ENCODE peak calls at places on chromosomes 16 and 17, in nine cellular contexts. One of them, this sample, is unnamed.

GRCh38 chr16:10729649-10730048 is 14.0 kb upstream of the NUBP1 start:
- DNase-seq in activated CD8-positive, alpha-beta memory T cell treated with anti-CD3 and anti-CD28 coated beads for 1 hour: no peak
- DNase-seq in GM19239: no peak
- DNase-seq in activated naive CD4-positive, alpha-beta T cell: no peak
- DNase-seq in NCI-H748 treated with DMSO at 0.1 percent for 48 hours: no peak
- DNase-seq in activated effector memory CD4-positive, alpha-beta T cell treated with anti-CD3 and anti-CD28 coated beads, Interleukin-2, amount 50 U/mL, for 16 hours: no peak
- DNase-seq in stimulated activated naive CD8-positive, alpha-beta T cell treated with anti-CD3 and anti-CD28 coated beads, Interleukin-15, Interleukin-2, amounts not matched to agents 100 U/mL and 50 U/mL, for 24 hours: no peak
- DNase-seq in posterior cingulate gyrus: peak; percentile 36
- DNase-seq in CD4-positive, alpha-beta T cell: no peak
- DNase-seq in this sample: no peak

GRCh38 chr16:73172621-73173312 is 124.8 kb upstream of the ZFHX3 start:
- DNase-seq in activated CD8-positive, alpha-beta memory T cell treated with anti-CD3 and anti-CD28 coated beads for 1 hour: no peak
- DNase-seq in GM19239: no peak
- DNase-seq in activated naive CD4-positive, alpha-beta T cell: no peak
- DNase-seq in NCI-H748 treated with DMSO at 0.1 percent for 48 hours: peak; percentile 64
- DNase-seq in activated effector memory CD4-positive, alpha-beta T cell treated with anti-CD3 and anti-CD28 coated beads, Interleukin-2, amount 50 U/mL, for 16 hours: no peak
- DNase-seq in stimulated activated naive CD8-positive, alpha-beta T cell treated with anti-CD3 and anti-CD28 coated beads, Interleukin-15, Interleukin-2, amounts not matched to agents 100 U/mL and 50 U/mL, for 24 hours: no peak
- DNase-seq in posterior cingulate gyrus: peak; percentile 36
- DNase-seq in CD4-positive, alpha-beta T cell: no peak
- DNase-seq in this sample: no peak

GRCh38 chr16:55821210-55821609 is 11.7 kb downstream of the CES1 start:
- DNase-seq in activated CD8-positive, alpha-beta memory T cell treated with anti-CD3 and anti-CD28 coated beads for 1 hour: no peak
- DNase-seq in GM19239: no peak
- DNase-seq in activated naive CD4-positive, alpha-beta T cell: no peak
- DNase-seq in NCI-H748 treated with DMSO at 0.1 percent for 48 hours: no peak
- DNase-seq in activated effector memory CD4-positive, alpha-beta T cell treated with anti-CD3 and anti-CD28 coated beads, Interleukin-2, amount 50 U/mL, for 16 hours: no peak
- DNase-seq in stimulated activated naive CD8-positive, alpha-beta T cell treated with anti-CD3 and anti-CD28 coated beads, Interleukin-15, Interleukin-2, amounts not matched to agents 100 U/mL and 50 U/mL, for 24 hours: no peak
- DNase-seq in posterior cingulate gyrus: no peak
- DNase-seq in CD4-positive, alpha-beta T cell: no peak
- DNase-seq in this sample: no peak

GRCh38 chr17:29623283-29623647 is 553 bp upstream of the CORO6 start:
- DNase-seq in activated CD8-positive, alpha-beta memory T cell treated with anti-CD3 and anti-CD28 coated beads for 1 hour: no peak
- DNase-seq in GM19239: no peak
- DNase-seq in activated naive CD4-positive, alpha-beta T cell: no peak
- DNase-seq in NCI-H748 treated with DMSO at 0.1 percent for 48 hours: no peak
- DNase-seq in activated effector memory CD4-positive, alpha-beta T cell treated with anti-CD3 and anti-CD28 coated beads, Interleukin-2, amount 50 U/mL, for 16 hours: no peak
- DNase-seq in stimulated activated naive CD8-positive, alpha-beta T cell treated with anti-CD3 and anti-CD28 coated beads, Interleukin-15, Interleukin-2, amounts not matched to agents 100 U/mL and 50 U/mL, for 24 hours: no peak
- DNase-seq in posterior cingulate gyrus: no peak
- DNase-seq in CD4-positive, alpha-beta T cell: no peak
- DNase-seq in this sample: no peak

GRCh38 chr16:82793550-82794244 is 166.9 kb downstream of the CDH13 start:
- DNase-seq in activated CD8-positive, alpha-beta memory T cell treated with anti-CD3 and anti-CD28 coated beads for 1 hour: no peak
- DNase-seq in GM19239: no peak
- DNase-seq in activated naive CD4-positive, alpha-beta T cell: no peak
- DNase-seq in NCI-H748 treated with DMSO at 0.1 percent for 48 hours: no peak
- DNase-seq in activated effector memory CD4-positive, alpha-beta T cell treated with anti-CD3 and anti-CD28 coated beads, Interleukin-2, amount 50 U/mL, for 16 hours: no peak
- DNase-seq in stimulated activated naive CD8-positive, alpha-beta T cell treated with anti-CD3 and anti-CD28 coated beads, Interleukin-15, Interleukin-2, amounts not matched to agents 100 U/mL and 50 U/mL, for 24 hours: no peak
- DNase-seq in posterior cingulate gyrus: no peak
- DNase-seq in CD4-positive, alpha-beta T cell: no peak
- DNase-seq in this sample: no peak

GRCh38 chr17:55769625-55770000 is 18.8 kb downstream of the PCTP start:
- DNase-seq in activated CD8-positive, alpha-beta memory T cell treated with anti-CD3 and anti-CD28 coated beads for 1 hour: no peak
- DNase-seq in GM19239: no peak
- DNase-seq in activated naive CD4-positive, alpha-beta T cell: no peak
- DNase-seq in NCI-H748 treated with DMSO at 0.1 percent for 48 hours: no peak
- DNase-seq in activated effector memory CD4-positive, alpha-beta T cell treated with anti-CD3 and anti-CD28 coated beads, Interleukin-2, amount 50 U/mL, for 16 hours: no peak
- DNase-seq in stimulated activated naive CD8-positive, alpha-beta T cell treated with anti-CD3 and anti-CD28 coated beads, Interleukin-15, Interleukin-2, amounts not matched to agents 100 U/mL and 50 U/mL, for 24 hours: no peak
- DNase-seq in posterior cingulate gyrus: no peak
- DNase-seq in CD4-positive, alpha-beta T cell: no peak
- DNase-seq in this sample: no peak

GRCh38 chr17:59427996-59428395 is 96.5 kb downstream of the YPEL2 start:
- DNase-seq in activated CD8-positive, alpha-beta memory T cell treated with anti-CD3 and anti-CD28 coated beads for 1 hour: no peak
- DNase-seq in GM19239: no peak
- DNase-seq in activated naive CD4-positive, alpha-beta T cell: no peak
- DNase-seq in NCI-H748 treated with DMSO at 0.1 percent for 48 hours: no peak
- DNase-seq in activated effector memory CD4-positive, alpha-beta T cell treated with anti-CD3 and anti-CD28 coated beads, Interleukin-2, amount 50 U/mL, for 16 hours: no peak
- DNase-seq in stimulated activated naive CD8-positive, alpha-beta T cell treated with anti-CD3 and anti-CD28 coated beads, Interleukin-15, Interleukin-2, amounts not matched to agents 100 U/mL and 50 U/mL, for 24 hours: no peak
- DNase-seq in posterior cingulate gyrus: peak; percentile 15
- DNase-seq in CD4-positive, alpha-beta T cell: no peak
- DNase-seq in this sample: no peak

GRCh38 chr16:813204-813915 is 12.8 kb upstream of the GNG13 start:
- DNase-seq in activated CD8-positive, alpha-beta memory T cell treated with anti-CD3 and anti-CD28 coated beads for 1 hour: no peak
- DNase-seq in GM19239: no peak
- DNase-seq in activated naive CD4-positive, alpha-beta T cell: peak; percentile 35
- DNase-seq in NCI-H748 treated with DMSO at 0.1 percent for 48 hours: no peak
- DNase-seq in activated effector memory CD4-positive, alpha-beta T cell treated with anti-CD3 and anti-CD28 coated beads, Interleukin-2, amount 50 U/mL, for 16 hours: peak; percentile 81
- DNase-seq in stimulated activated naive CD8-positive, alpha-beta T cell treated with anti-CD3 and anti-CD28 coated beads, Interleukin-15, Interleukin-2, amounts not matched to agents 100 U/mL and 50 U/mL, for 24 hours: peak; percentile 69
- DNase-seq in posterior cingulate gyrus: peak; percentile 58
- DNase-seq in CD4-positive, alpha-beta T cell: peak; percentile 36
- DNase-seq in this sample: no peak

GRCh38 chr17:57578608-57578990 is 166.5 kb downstream of the CCDC182 start:
- DNase-seq in activated CD8-positive, alpha-beta memory T cell treated with anti-CD3 and anti-CD28 coated beads for 1 hour: no peak
- DNase-seq in GM19239: no peak
- DNase-seq in activated naive CD4-positive, alpha-beta T cell: no peak
- DNase-seq in NCI-H748 treated with DMSO at 0.1 percent for 48 hours: peak; percentile 21
- DNase-seq in activated effector memory CD4-positive, alpha-beta T cell treated with anti-CD3 and anti-CD28 coated beads, Interleukin-2, amount 50 U/mL, for 16 hours: no peak
- DNase-seq in stimulated activated naive CD8-positive, alpha-beta T cell treated with anti-CD3 and anti-CD28 coated beads, Interleukin-15, Interleukin-2, amounts not matched to agents 100 U/mL and 50 U/mL, for 24 hours: no peak
- DNase-seq in posterior cingulate gyrus: no peak
- DNase-seq in CD4-positive, alpha-beta T cell: no peak
- DNase-seq in this sample: no peak

GRCh38 chr16:50296807-50297206 is 30.5 kb downstream of the ADCY7 start:
- DNase-seq in activated CD8-positive, alpha-beta memory T cell treated with anti-CD3 and anti-CD28 coated beads for 1 hour: no peak
- DNase-seq in GM19239: no peak
- DNase-seq in activated naive CD4-positive, alpha-beta T cell: no peak
- DNase-seq in NCI-H748 treated with DMSO at 0.1 percent for 48 hours: no peak
- DNase-seq in activated effector memory CD4-positive, alpha-beta T cell treated with anti-CD3 and anti-CD28 coated beads, Interleukin-2, amount 50 U/mL, for 16 hours: no peak
- DNase-seq in stimulated activated naive CD8-positive, alpha-beta T cell treated with anti-CD3 and anti-CD28 coated beads, Interleukin-15, Interleukin-2, amounts not matched to agents 100 U/mL and 50 U/mL, for 24 hours: no peak
- DNase-seq in posterior cingulate gyrus: no peak
- DNase-seq in CD4-positive, alpha-beta T cell: no peak
- DNase-seq in this sample: no peak

GRCh38 chr16:2751577-2752034 is 832 bp upstream of the SRRM2 start:
- DNase-seq in activated CD8-positive, alpha-beta memory T cell treated with anti-CD3 and anti-CD28 coated beads for 1 hour: no peak
- DNase-seq in GM19239: peak; percentile 87
- DNase-seq in activated naive CD4-positive, alpha-beta T cell: no peak
- DNase-seq in NCI-H748 treated with DMSO at 0.1 percent for 48 hours: peak; percentile 36
- DNase-seq in activated effector memory CD4-positive, alpha-beta T cell treated with anti-CD3 and anti-CD28 coated beads, Interleukin-2, amount 50 U/mL, for 16 hours: no peak
- DNase-seq in stimulated activated naive CD8-positive, alpha-beta T cell treated with anti-CD3 and anti-CD28 coated beads, Interleukin-15, Interleukin-2, amounts not matched to agents 100 U/mL and 50 U/mL, for 24 hours: no peak
- DNase-seq in posterior cingulate gyrus: no peak
- DNase-seq in CD4-positive, alpha-beta T cell: no peak
- DNase-seq in this sample: no peak

GRCh38 chr17:56891751-56892150 is 22.1 kb downstream of the TRIM25 start:
- DNase-seq in activated CD8-positive, alpha-beta memory T cell treated with anti-CD3 and anti-CD28 coated beads for 1 hour: no peak
- DNase-seq in GM19239: no peak
- DNase-seq in activated naive CD4-positive, alpha-beta T cell: peak; percentile 39
- DNase-seq in NCI-H748 treated with DMSO at 0.1 percent for 48 hours: no peak
- DNase-seq in activated effector memory CD4-positive, alpha-beta T cell treated with anti-CD3 and anti-CD28 coated beads, Interleukin-2, amount 50 U/mL, for 16 hours: peak; percentile 82
- DNase-seq in stimulated activated naive CD8-positive, alpha-beta T cell treated with anti-CD3 and anti-CD28 coated beads, Interleukin-15, Interleukin-2, amounts not matched to agents 100 U/mL and 50 U/mL, for 24 hours: peak; percentile 69
- DNase-seq in posterior cingulate gyrus: no peak
- DNase-seq in CD4-positive, alpha-beta T cell: peak; percentile 41
- DNase-seq in this sample: no peak

GRCh38 chr17:21034350-21035235 is 8.2 kb downstream of the USP22 start:
- DNase-seq in activated CD8-positive, alpha-beta memory T cell treated with anti-CD3 and anti-CD28 coated beads for 1 hour: no peak
- DNase-seq in GM19239: no peak
- DNase-seq in activated naive CD4-positive, alpha-beta T cell: no peak
- DNase-seq in NCI-H748 treated with DMSO at 0.1 percent for 48 hours: no peak
- DNase-seq in activated effector memory CD4-positive, alpha-beta T cell treated with anti-CD3 and anti-CD28 coated beads, Interleukin-2, amount 50 U/mL, for 16 hours: peak; percentile 70
- DNase-seq in stimulated activated naive CD8-positive, alpha-beta T cell treated with anti-CD3 and anti-CD28 coated beads, Interleukin-15, Interleukin-2, amounts not matched to agents 100 U/mL and 50 U/mL, for 24 hours: peak; percentile 30
- DNase-seq in posterior cingulate gyrus: no peak
- DNase-seq in CD4-positive, alpha-beta T cell: no peak
- DNase-seq in this sample: no peak

GRCh38 chr16:9007177-9007794 is 43.6 kb upstream of the USP7 start:
- DNase-seq in activated CD8-positive, alpha-beta memory T cell treated with anti-CD3 and anti-CD28 coated beads for 1 hour: no peak
- DNase-seq in GM19239: no peak
- DNase-seq in activated naive CD4-positive, alpha-beta T cell: no peak
- DNase-seq in NCI-H748 treated with DMSO at 0.1 percent for 48 hours: no peak
- DNase-seq in activated effector memory CD4-positive, alpha-beta T cell treated with anti-CD3 and anti-CD28 coated beads, Interleukin-2, amount 50 U/mL, for 16 hours: no peak
- DNase-seq in stimulated activated naive CD8-positive, alpha-beta T cell treated with anti-CD3 and anti-CD28 coated beads, Interleukin-15, Interleukin-2, amounts not matched to agents 100 U/mL and 50 U/mL, for 24 hours: no peak
- DNase-seq in posterior cingulate gyrus: no peak
- DNase-seq in CD4-positive, alpha-beta T cell: no peak
- DNase-seq in this sample: no peak

GRCh38 chr17:38898812-38899348 is 26.5 kb upstream of the LASP1NB start:
- DNase-seq in activated CD8-positive, alpha-beta memory T cell treated with anti-CD3 and anti-CD28 coated beads for 1 hour: peak; percentile 73
- DNase-seq in GM19239: peak; percentile 95
- DNase-seq in activated naive CD4-positive, alpha-beta T cell: peak; percentile 45
- DNase-seq in NCI-H748 treated with DMSO at 0.1 percent for 48 hours: no peak
- DNase-seq in activated effector memory CD4-positive, alpha-beta T cell treated with anti-CD3 and anti-CD28 coated beads, Interleukin-2, amount 50 U/mL, for 16 hours: peak; percentile 93
- DNase-seq in stimulated activated naive CD8-positive, alpha-beta T cell treated with anti-CD3 and anti-CD28 coated beads, Interleukin-15, Interleukin-2, amounts not matched to agents 100 U/mL and 50 U/mL, for 24 hours: peak; percentile 92
- DNase-seq in posterior cingulate gyrus: no peak
- DNase-seq in CD4-positive, alpha-beta T cell: peak; percentile 77
- DNase-seq in this sample: no peak

GRCh38 chr17:74920679-74921044 is 2.4 kb downstream of the USH1G start:
- DNase-seq in activated CD8-positive, alpha-beta memory T cell treated with anti-CD3 and anti-CD28 coated beads for 1 hour: no peak
- DNase-seq in GM19239: no peak
- DNase-seq in activated naive CD4-positive, alpha-beta T cell: no peak
- DNase-seq in NCI-H748 treated with DMSO at 0.1 percent for 48 hours: no peak
- DNase-seq in activated effector memory CD4-positive, alpha-beta T cell treated with anti-CD3 and anti-CD28 coated beads, Interleukin-2, amount 50 U/mL, for 16 hours: no peak
- DNase-seq in stimulated activated naive CD8-positive, alpha-beta T cell treated with anti-CD3 and anti-CD28 coated beads, Interleukin-15, Interleukin-2, amounts not matched to agents 100 U/mL and 50 U/mL, for 24 hours: no peak
- DNase-seq in posterior cingulate gyrus: no peak
- DNase-seq in CD4-positive, alpha-beta T cell: no peak
- DNase-seq in this sample: no peak

GRCh38 chr16:56909484-56910113 is 22.3 kb upstream of the HERPUD1 start:
- DNase-seq in activated CD8-positive, alpha-beta memory T cell treated with anti-CD3 and anti-CD28 coated beads for 1 hour: no peak
- DNase-seq in GM19239: no peak
- DNase-seq in activated naive CD4-positive, alpha-beta T cell: no peak
- DNase-seq in NCI-H748 treated with DMSO at 0.1 percent for 48 hours: no peak
- DNase-seq in activated effector memory CD4-positive, alpha-beta T cell treated with anti-CD3 and anti-CD28 coated beads, Interleukin-2, amount 50 U/mL, for 16 hours: no peak
- DNase-seq in stimulated activated naive CD8-positive, alpha-beta T cell treated with anti-CD3 and anti-CD28 coated beads, Interleukin-15, Interleukin-2, amounts not matched to agents 100 U/mL and 50 U/mL, for 24 hours: no peak
- DNase-seq in posterior cingulate gyrus: no peak
- DNase-seq in CD4-positive, alpha-beta T cell: no peak
- DNase-seq in this sample: no peak

GRCh38 chr16:88628512-88628974 is 9.8 kb upstream of the IL17C start:
- DNase-seq in activated CD8-positive, alpha-beta memory T cell treated with anti-CD3 and anti-CD28 coated beads for 1 hour: no peak
- DNase-seq in GM19239: no peak
- DNase-seq in activated naive CD4-positive, alpha-beta T cell: no peak
- DNase-seq in NCI-H748 treated with DMSO at 0.1 percent for 48 hours: no peak
- DNase-seq in activated effector memory CD4-positive, alpha-beta T cell treated with anti-CD3 and anti-CD28 coated beads, Interleukin-2, amount 50 U/mL, for 16 hours: no peak
- DNase-seq in stimulated activated naive CD8-positive, alpha-beta T cell treated with anti-CD3 and anti-CD28 coated beads, Interleukin-15, Interleukin-2, amounts not matched to agents 100 U/mL and 50 U/mL, for 24 hours: no peak
- DNase-seq in posterior cingulate gyrus: no peak
- DNase-seq in CD4-positive, alpha-beta T cell: no peak
- DNase-seq in this sample: no peak

GRCh38 chr17:35917519-35918213 is 12.9 kb downstream of the RDM1 start:
- DNase-seq in activated CD8-positive, alpha-beta memory T cell treated with anti-CD3 and anti-CD28 coated beads for 1 hour: no peak
- DNase-seq in GM19239: no peak
- DNase-seq in activated naive CD4-positive, alpha-beta T cell: no peak
- DNase-seq in NCI-H748 treated with DMSO at 0.1 percent for 48 hours: no peak
- DNase-seq in activated effector memory CD4-positive, alpha-beta T cell treated with anti-CD3 and anti-CD28 coated beads, Interleukin-2, amount 50 U/mL, for 16 hours: no peak
- DNase-seq in stimulated activated naive CD8-positive, alpha-beta T cell treated with anti-CD3 and anti-CD28 coated beads, Interleukin-15, Interleukin-2, amounts not matched to agents 100 U/mL and 50 U/mL, for 24 hours: no peak
- DNase-seq in posterior cingulate gyrus: no peak
- DNase-seq in CD4-positive, alpha-beta T cell: no peak
- DNase-seq in this sample: no peak

GRCh38 chr17:75315541-75316243 is 26.5 kb upstream of the SLC25A19 start:
- DNase-seq in activated CD8-positive, alpha-beta memory T cell treated with anti-CD3 and anti-CD28 coated beads for 1 hour: no peak
- DNase-seq in GM19239: no peak
- DNase-seq in activated naive CD4-positive, alpha-beta T cell: no peak
- DNase-seq in NCI-H748 treated with DMSO at 0.1 percent for 48 hours: no peak
- DNase-seq in activated effector memory CD4-positive, alpha-beta T cell treated with anti-CD3 and anti-CD28 coated beads, Interleukin-2, amount 50 U/mL, for 16 hours: no peak
- DNase-seq in stimulated activated naive CD8-positive, alpha-beta T cell treated with anti-CD3 and anti-CD28 coated beads, Interleukin-15, Interleukin-2, amounts not matched to agents 100 U/mL and 50 U/mL, for 24 hours: peak; percentile 36
- DNase-seq in posterior cingulate gyrus: no peak
- DNase-seq in CD4-positive, alpha-beta T cell: no peak
- DNase-seq in this sample: no peak

GRCh38 chr16:6726621-6727020 is 606.0 kb upstream of the RBFOX1 start:
- DNase-seq in activated CD8-positive, alpha-beta memory T cell treated with anti-CD3 and anti-CD28 coated beads for 1 hour: no peak
- DNase-seq in GM19239: no peak
- DNase-seq in activated naive CD4-positive, alpha-beta T cell: no peak
- DNase-seq in NCI-H748 treated with DMSO at 0.1 percent for 48 hours: no peak
- DNase-seq in activated effector memory CD4-positive, alpha-beta T cell treated with anti-CD3 and anti-CD28 coated beads, Interleukin-2, amount 50 U/mL, for 16 hours: no peak
- DNase-seq in stimulated activated naive CD8-positive, alpha-beta T cell treated with anti-CD3 and anti-CD28 coated beads, Interleukin-15, Interleukin-2, amounts not matched to agents 100 U/mL and 50 U/mL, for 24 hours: no peak
- DNase-seq in posterior cingulate gyrus: no peak
- DNase-seq in CD4-positive, alpha-beta T cell: no peak
- DNase-seq in this sample: no peak

GRCh38 chr17:78787444-78787843 is 5.4 kb upstream of the CYTH1 start:
- DNase-seq in activated CD8-positive, alpha-beta memory T cell treated with anti-CD3 and anti-CD28 coated beads for 1 hour: no peak
- DNase-seq in GM19239: no peak
- DNase-seq in activated naive CD4-positive, alpha-beta T cell: no peak
- DNase-seq in NCI-H748 treated with DMSO at 0.1 percent for 48 hours: no peak
- DNase-seq in activated effector memory CD4-positive, alpha-beta T cell treated with anti-CD3 and anti-CD28 coated beads, Interleukin-2, amount 50 U/mL, for 16 hours: no peak
- DNase-seq in stimulated activated naive CD8-positive, alpha-beta T cell treated with anti-CD3 and anti-CD28 coated beads, Interleukin-15, Interleukin-2, amounts not matched to agents 100 U/mL and 50 U/mL, for 24 hours: no peak
- DNase-seq in posterior cingulate gyrus: no peak
- DNase-seq in CD4-positive, alpha-beta T cell: no peak
- DNase-seq in this sample: no peak

GRCh38 chr17:60439501-60439900 is 17.2 kb downstream of the CHCT1 start:
- DNase-seq in activated CD8-positive, alpha-beta memory T cell treated with anti-CD3 and anti-CD28 coated beads for 1 hour: no peak
- DNase-seq in GM19239: no peak
- DNase-seq in activated naive CD4-positive, alpha-beta T cell: no peak
- DNase-seq in NCI-H748 treated with DMSO at 0.1 percent for 48 hours: no peak
- DNase-seq in activated effector memory CD4-positive, alpha-beta T cell treated with anti-CD3 and anti-CD28 coated beads, Interleukin-2, amount 50 U/mL, for 16 hours: no peak
- DNase-seq in stimulated activated naive CD8-positive, alpha-beta T cell treated with anti-CD3 and anti-CD28 coated beads, Interleukin-15, Interleukin-2, amounts not matched to agents 100 U/mL and 50 U/mL, for 24 hours: no peak
- DNase-seq in posterior cingulate gyrus: no peak
- DNase-seq in CD4-positive, alpha-beta T cell: no peak
- DNase-seq in this sample: no peak

GRCh38 chr17:4560837-4561241 is 462 bp upstream of the GGT6 start:
- DNase-seq in activated CD8-positive, alpha-beta memory T cell treated with anti-CD3 and anti-CD28 coated beads for 1 hour: no peak
- DNase-seq in GM19239: no peak
- DNase-seq in activated naive CD4-positive, alpha-beta T cell: no peak
- DNase-seq in NCI-H748 treated with DMSO at 0.1 percent for 48 hours: no peak
- DNase-seq in activated effector memory CD4-positive, alpha-beta T cell treated with anti-CD3 and anti-CD28 coated beads, Interleukin-2, amount 50 U/mL, for 16 hours: no peak
- DNase-seq in stimulated activated naive CD8-positive, alpha-beta T cell treated with anti-CD3 and anti-CD28 coated beads, Interleukin-15, Interleukin-2, amounts not matched to agents 100 U/mL and 50 U/mL, for 24 hours: no peak
- DNase-seq in posterior cingulate gyrus: no peak
- DNase-seq in CD4-positive, alpha-beta T cell: no peak
- DNase-seq in this sample: no peak

GRCh38 chr16:88871730-88872416 is 5.4 kb upstream of the PABPN1L start:
- DNase-seq in activated CD8-positive, alpha-beta memory T cell treated with anti-CD3 and anti-CD28 coated beads for 1 hour: no peak
- DNase-seq in GM19239: no peak
- DNase-seq in activated naive CD4-positive, alpha-beta T cell: no peak
- DNase-seq in NCI-H748 treated with DMSO at 0.1 percent for 48 hours: no peak
- DNase-seq in activated effector memory CD4-positive, alpha-beta T cell treated with anti-CD3 and anti-CD28 coated beads, Interleukin-2, amount 50 U/mL, for 16 hours: no peak
- DNase-seq in stimulated activated naive CD8-positive, alpha-beta T cell treated with anti-CD3 and anti-CD28 coated beads, Interleukin-15, Interleukin-2, amounts not matched to agents 100 U/mL and 50 U/mL, for 24 hours: no peak
- DNase-seq in posterior cingulate gyrus: no peak
- DNase-seq in CD4-positive, alpha-beta T cell: no peak
- DNase-seq in this sample: no peak

GRCh38 chr17:68697850-68698313 is 96.7 kb upstream of the FAM20A start:
- DNase-seq in activated CD8-positive, alpha-beta memory T cell treated with anti-CD3 and anti-CD28 coated beads for 1 hour: no peak
- DNase-seq in GM19239: no peak
- DNase-seq in activated naive CD4-positive, alpha-beta T cell: no peak
- DNase-seq in NCI-H748 treated with DMSO at 0.1 percent for 48 hours: no peak
- DNase-seq in activated effector memory CD4-positive, alpha-beta T cell treated with anti-CD3 and anti-CD28 coated beads, Interleukin-2, amount 50 U/mL, for 16 hours: no peak
- DNase-seq in stimulated activated naive CD8-positive, alpha-beta T cell treated with anti-CD3 and anti-CD28 coated beads, Interleukin-15, Interleukin-2, amounts not matched to agents 100 U/mL and 50 U/mL, for 24 hours: no peak
- DNase-seq in posterior cingulate gyrus: no peak
- DNase-seq in CD4-positive, alpha-beta T cell: no peak
- DNase-seq in this sample: no peak

GRCh38 chr17:8290043-8290442 is 1.6 kb downstream of the RANGRF start:
- DNase-seq in activated CD8-positive, alpha-beta memory T cell treated with anti-CD3 and anti-CD28 coated beads for 1 hour: no peak
- DNase-seq in GM19239: no peak
- DNase-seq in activated naive CD4-positive, alpha-beta T cell: no peak
- DNase-seq in NCI-H748 treated with DMSO at 0.1 percent for 48 hours: no peak
- DNase-seq in activated effector memory CD4-positive, alpha-beta T cell treated with anti-CD3 and anti-CD28 coated beads, Interleukin-2, amount 50 U/mL, for 16 hours: no peak
- DNase-seq in stimulated activated naive CD8-positive, alpha-beta T cell treated with anti-CD3 and anti-CD28 coated beads, Interleukin-15, Interleukin-2, amounts not matched to agents 100 U/mL and 50 U/mL, for 24 hours: no peak
- DNase-seq in posterior cingulate gyrus: no peak
- DNase-seq in CD4-positive, alpha-beta T cell: no peak
- DNase-seq in this sample: no peak

GRCh38 chr17:27533874-27534815 is 77.9 kb downstream of the KSR1 start:
- DNase-seq in activated CD8-positive, alpha-beta memory T cell treated with anti-CD3 and anti-CD28 coated beads for 1 hour: no peak
- DNase-seq in GM19239: no peak
- DNase-seq in activated naive CD4-positive, alpha-beta T cell: no peak
- DNase-seq in NCI-H748 treated with DMSO at 0.1 percent for 48 hours: no peak
- DNase-seq in activated effector memory CD4-positive, alpha-beta T cell treated with anti-CD3 and anti-CD28 coated beads, Interleukin-2, amount 50 U/mL, for 16 hours: no peak
- DNase-seq in stimulated activated naive CD8-positive, alpha-beta T cell treated with anti-CD3 and anti-CD28 coated beads, Interleukin-15, Interleukin-2, amounts not matched to agents 100 U/mL and 50 U/mL, for 24 hours: no peak
- DNase-seq in posterior cingulate gyrus: no peak
- DNase-seq in CD4-positive, alpha-beta T cell: no peak
- DNase-seq in this sample: no peak

GRCh38 chr17:74712756-74713155 is at the start of gene CD300LF:
- DNase-seq in activated CD8-positive, alpha-beta memory T cell treated with anti-CD3 and anti-CD28 coated beads for 1 hour: no peak
- DNase-seq in GM19239: no peak
- DNase-seq in activated naive CD4-positive, alpha-beta T cell: no peak
- DNase-seq in NCI-H748 treated with DMSO at 0.1 percent for 48 hours: no peak
- DNase-seq in activated effector memory CD4-positive, alpha-beta T cell treated with anti-CD3 and anti-CD28 coated beads, Interleukin-2, amount 50 U/mL, for 16 hours: no peak
- DNase-seq in stimulated activated naive CD8-positive, alpha-beta T cell treated with anti-CD3 and anti-CD28 coated beads, Interleukin-15, Interleukin-2, amounts not matched to agents 100 U/mL and 50 U/mL, for 24 hours: no peak
- DNase-seq in posterior cingulate gyrus: no peak
- DNase-seq in CD4-positive, alpha-beta T cell: no peak
- DNase-seq in this sample: no peak

GRCh38 chr17:50406578-50406977 is 9.3 kb upstream of the LRRC59 start:
- DNase-seq in activated CD8-positive, alpha-beta memory T cell treated with anti-CD3 and anti-CD28 coated beads for 1 hour: no peak
- DNase-seq in GM19239: no peak
- DNase-seq in activated naive CD4-positive, alpha-beta T cell: no peak
- DNase-seq in NCI-H748 treated with DMSO at 0.1 percent for 48 hours: no peak
- DNase-seq in activated effector memory CD4-positive, alpha-beta T cell treated with anti-CD3 and anti-CD28 coated beads, Interleukin-2, amount 50 U/mL, for 16 hours: no peak
- DNase-seq in stimulated activated naive CD8-positive, alpha-beta T cell treated with anti-CD3 and anti-CD28 coated beads, Interleukin-15, Interleukin-2, amounts not matched to agents 100 U/mL and 50 U/mL, for 24 hours: no peak
- DNase-seq in posterior cingulate gyrus: no peak
- DNase-seq in CD4-positive, alpha-beta T cell: no peak
- DNase-seq in this sample: no peak

GRCh38 chr16:49111351-49111750 is 170.3 kb downstream of the CBLN1 start:
- DNase-seq in activated CD8-positive, alpha-beta memory T cell treated with anti-CD3 and anti-CD28 coated beads for 1 hour: no peak
- DNase-seq in GM19239: no peak
- DNase-seq in activated naive CD4-positive, alpha-beta T cell: no peak
- DNase-seq in NCI-H748 treated with DMSO at 0.1 percent for 48 hours: no peak
- DNase-seq in activated effector memory CD4-positive, alpha-beta T cell treated with anti-CD3 and anti-CD28 coated beads, Interleukin-2, amount 50 U/mL, for 16 hours: no peak
- DNase-seq in stimulated activated naive CD8-positive, alpha-beta T cell treated with anti-CD3 and anti-CD28 coated beads, Interleukin-15, Interleukin-2, amounts not matched to agents 100 U/mL and 50 U/mL, for 24 hours: no peak
- DNase-seq in posterior cingulate gyrus: no peak
- DNase-seq in CD4-positive, alpha-beta T cell: no peak
- DNase-seq in this sample: no peak